ENCODE peak calls at places on chromosomes 13 and 19, in eight cellular contexts. W, P, B, U, D, X, K and Q are unnamed samples. For H3K36me3, the result is how much of the 10 kb centered on the place peaks cover.

GRCh38 chr19:54159352-54160181 is at the start of gene LENG1:
- DNase-seq in W (peak), P (peak), B (peak), U (peak), D (peak), X (peak), K (peak), Q (peak)

GRCh38 chr13:39269411-39269810 is 231.2 kb downstream of the NHLRC3 start:
- DNase-seq in W (no peak), P (no peak), B (no peak), U (no peak), D (no peak), X (no peak), K (no peak), Q (no peak)

GRCh38 chr19:8512115-8512967 is 1.6 kb downstream of the ZNF414 start:
- DNase-seq in W (peak), P (peak), B (no peak), U (peak), D (no peak), X (peak), K (no peak), Q (no peak)

GRCh38 chr13:32019612-32020233 is 11.9 kb upstream of the FRY start:
- DNase-seq in W (no peak), P (peak), B (peak), U (peak), D (peak), X (peak), K (peak), Q (peak)

GRCh38 chr13:40109324-40109958 is 454.0 kb downstream of the COG6 start:
- DNase-seq in W (peak), P (peak), B (peak), U (no peak), D (peak), X (peak), K (no peak), Q (no peak)

GRCh38 chr13:88456155-88456554 is 785.0 kb downstream of the SLITRK5 start:
- DNase-seq in W (no peak), P (no peak), B (no peak), U (no peak), D (no peak), X (no peak), K (no peak), Q (no peak)

GRCh38 chr13:113083402-113084061 is 22.1 kb upstream of the F7 start:
- DNase-seq in W (no peak), P (peak), B (peak), U (no peak), D (peak), X (no peak), K (no peak), Q (no peak)

GRCh38 chr13:109785141-109785891 is 1.1 kb downstream of the IRS2 start:
- DNase-seq in W (peak), P (peak), B (peak), U (peak), D (peak), X (peak), K (no peak), Q (no peak)

GRCh38 chr19:49427855-49428546 is 2.8 kb downstream of the GFY start:
- DNase-seq in W (no peak), P (peak), B (no peak), U (peak), D (no peak), X (peak), K (no peak), Q (no peak)

GRCh38 chr19:55390461-55390880 is 4.7 kb downstream of the RPL28 start:
- DNase-seq in W (no peak), P (no peak), B (no peak), U (no peak), D (no peak), X (no peak), K (no peak), Q (no peak)

GRCh38 chr13:112449545-112449930 is 73.4 kb downstream of the SPACA7 start:
- DNase-seq in W (no peak), P (no peak), B (no peak), U (no peak), D (no peak), X (no peak), K (no peak), Q (no peak)

GRCh38 chr19:15843186-15843585 is 27.7 kb upstream of the OR10H1 start:
- DNase-seq in W (no peak), P (no peak), B (no peak), U (no peak), D (no peak), X (no peak), K (no peak), Q (no peak)

GRCh38 chr13:96817336-96817941 is 176.8 kb downstream of the OXGR1 start:
- DNase-seq in W (no peak), P (peak), B (no peak), U (peak), D (peak), X (peak), K (no peak), Q (peak)

GRCh38 chr13:49340161-49340560 is 92.4 kb downstream of the CDADC1 start:
- DNase-seq in W (no peak), P (no peak), B (no peak), U (no peak), D (no peak), X (no peak), K (no peak), Q (no peak)

GRCh38 chr13:61777281-61777680 is 361.6 kb upstream of the PCDH20 start:
- DNase-seq in W (no peak), P (no peak), B (peak), U (peak), D (no peak), X (no peak), K (no peak), Q (no peak)

GRCh38 chr19:57473646-57474045 is 3.7 kb downstream of the ZNF772 start:
- DNase-seq in W (no peak), P (no peak), B (peak), U (no peak), D (no peak), X (no peak), K (no peak), Q (no peak)

GRCh38 chr19:57477191-57478008 is at the start of gene ZNF772:
- DNase-seq in W (peak), P (peak), B (peak), U (peak), D (peak), X (peak), K (peak), Q (peak)
- TF ChIP-seq CTCF in W (peak), P (peak), B (peak), U (peak), D (peak), X (peak), K (peak), Q (peak)

GRCh38 chr19:679418-680286 is 3.5 kb downstream of the FSTL3 start:
- DNase-seq in W (no peak), P (peak), B (peak), U (peak), D (peak), X (peak), K (no peak), Q (no peak)
- H2AFZ ChIP-seq in W (no peak), P (peak), B (no peak), U (no peak), D (peak), X (peak), K (peak), Q (no peak)

DNA sequence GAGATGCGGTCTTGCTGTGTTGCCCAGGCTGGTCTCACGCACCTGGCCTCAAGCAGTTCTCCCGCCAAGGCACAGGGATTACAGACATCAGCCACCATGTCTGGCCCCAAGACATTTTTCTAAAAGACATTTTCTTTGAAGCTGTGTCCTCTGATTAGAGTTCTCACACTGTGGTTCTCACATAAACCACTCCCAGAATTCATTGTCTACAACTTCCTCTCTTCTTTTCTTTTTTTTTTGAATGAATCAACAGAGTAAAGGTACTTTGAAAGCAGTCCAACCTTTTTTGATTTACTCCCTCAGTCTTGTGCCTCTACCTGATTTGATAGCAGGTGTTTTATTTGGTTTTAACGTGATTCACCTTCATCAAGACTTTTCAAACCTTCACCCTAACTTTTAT is 14.3 kb upstream of the SHD start:
- DNase-seq in W (no peak), P (no peak), B (no peak), U (no peak), D (no peak), X (no peak), K (no peak), Q (no peak)
- H3K36me3 ChIP-seq in W (under half), P (under half), B (under half), U (under half), D (under half), X (under half), K (under half), Q (under half)

GRCh38 chr19:35813043-35813890 is 622 bp upstream of the PRODH2 start:
- DNase-seq in W (no peak), P (no peak), B (no peak), U (no peak), D (no peak), X (no peak), K (no peak), Q (no peak)

GRCh38 chr19:35816262-35816661 is 3.6 kb upstream of the PRODH2 start:
- DNase-seq in W (no peak), P (no peak), B (no peak), U (no peak), D (no peak), X (no peak), K (no peak), Q (no peak)

GRCh38 chr19:35812220-35813042 is at the start of gene PRODH2:
- DNase-seq in W (no peak), P (no peak), B (no peak), U (no peak), D (no peak), X (no peak), K (no peak), Q (no peak)

GRCh38 chr19:35818445-35818844 is 5.8 kb upstream of the PRODH2 start:
- DNase-seq in W (no peak), P (no peak), B (no peak), U (no peak), D (no peak), X (no peak), K (no peak), Q (no peak)

DNA sequence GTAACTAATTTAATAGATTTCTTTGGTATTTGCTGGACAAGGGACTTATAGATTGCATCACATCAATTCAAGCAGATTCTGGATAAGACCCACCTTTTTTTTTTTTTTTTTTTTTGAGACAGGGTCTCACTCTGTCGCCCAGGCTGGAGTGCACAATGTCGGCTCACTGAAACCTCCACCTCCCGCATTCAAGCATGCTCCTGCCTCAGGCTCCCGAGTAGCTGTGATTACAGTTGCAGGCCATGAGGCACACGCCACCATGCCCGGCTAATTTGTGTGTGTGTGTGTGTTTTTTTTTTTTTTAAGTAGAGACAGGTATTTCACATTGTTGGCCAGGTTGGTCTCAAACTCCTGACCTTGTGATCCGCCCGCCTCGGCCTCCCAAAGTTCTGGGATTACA is 4.2 kb upstream of the PRODH2 start:
- DNase-seq in W (no peak), P (no peak), B (no peak), U (no peak), D (no peak), X (no peak), K (no peak), Q (no peak)
- TF ChIP-seq CTCF in W (no peak), P (no peak), B (no peak), U (no peak), D (no peak), X (no peak), K (no peak), Q (no peak)

DNA sequence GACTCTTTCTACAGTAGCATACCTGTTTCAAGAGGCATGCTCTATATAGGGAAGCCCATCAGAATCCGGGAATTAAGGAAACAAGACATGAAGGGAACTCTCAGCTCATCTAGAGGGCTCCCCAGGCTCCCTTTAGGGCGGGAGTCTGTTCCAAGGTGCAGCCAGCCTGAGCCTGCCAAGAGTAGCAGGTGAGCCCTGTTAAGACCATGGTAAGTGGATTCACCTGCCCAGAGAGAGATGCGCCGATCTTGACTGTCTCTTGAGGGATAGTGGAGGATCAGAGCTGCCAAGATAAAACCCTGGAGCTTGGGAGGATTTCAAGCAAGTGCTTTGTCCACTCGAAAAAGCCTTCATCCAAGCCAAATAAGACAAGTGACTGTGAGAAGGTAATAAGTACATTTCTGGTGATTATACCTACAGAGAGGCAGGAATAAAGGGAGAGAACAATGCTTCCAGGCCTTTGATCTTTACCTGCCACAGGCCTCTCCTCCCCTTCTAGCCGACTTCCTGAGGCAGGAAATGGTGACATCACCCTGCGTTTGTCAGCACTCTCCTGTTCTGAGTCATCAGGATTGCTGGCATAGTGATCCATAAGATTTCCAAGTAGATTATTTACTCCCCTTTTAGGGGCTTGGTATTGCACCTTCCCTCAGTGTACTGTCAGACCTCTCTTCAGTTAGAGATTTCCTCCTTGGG is 31.5 kb downstream of the KLF5 start:
- DNase-seq in W (peak), P (peak), B (peak), U (no peak), D (peak), X (peak), K (no peak), Q (peak)
- H2AFZ ChIP-seq in W (no peak), P (no peak), B (no peak), U (no peak), D (peak), X (peak), K (no peak), Q (no peak)